ENCODE peak calls at places on chromosomes 2 and 18, in five cellular contexts. R, E, V, F and G are unnamed samples.

GRCh38 chr2:85584354-85584856 is at the start of gene VAMP5:
- DNase-seq in R (no peak), F (peak; percentile 70), V (no peak), E (no peak), G (no peak)

GRCh38 chr2:235570256-235570655 is 76.4 kb downstream of the AGAP1 start:
- DNase-seq in F (no peak), V (no peak), R (no peak), E (no peak), G (no peak)

GRCh38 chr2:199861116-199861774 is 10.3 kb upstream of the FTCDNL1 start:
- DNase-seq in F (no peak), R (peak; percentile 16), V (no peak), E (no peak), G (no peak)

GRCh38 chr2:788227-789032 is 111.2 kb upstream of the TMEM18 start:
- DNase-seq in V (no peak), R (no peak), F (no peak), E (no peak), G (no peak)

GRCh38 chr2:167595021-167595420 is 652.4 kb downstream of the STK39 start:
- DNase-seq in F (no peak), V (no peak), R (no peak), E (no peak), G (no peak)

GRCh38 chr2:201419057-201419635 is 32.1 kb downstream of the TRAK2 start:
- DNase-seq in F (no peak), R (no peak), V (no peak), E (no peak), G (no peak)

GRCh38 chr2:100321181-100321880 is 970 bp downstream of the LONRF2 start:
- DNase-seq in E (peak; percentile 60), R (no peak), F (peak; percentile 67), V (peak; percentile 68), G (no peak)

GRCh38 chr18:9594782-9595181 is 19.6 kb downstream of the PPP4R1 start:
- DNase-seq in E (no peak), V (no peak), F (no peak), R (peak; percentile 44), G (no peak)

GRCh38 chr2:202425036-202425435 is 48.9 kb downstream of the BMPR2 start:
- DNase-seq in V (no peak), R (no peak), F (no peak), E (no peak), G (no peak)

GRCh38 chr2:109373791-109374547 is 239.8 kb downstream of the SEPTIN10 start:
- DNase-seq in R (no peak), E (no peak), V (no peak), F (no peak), G (no peak)

GRCh38 chr2:240231838-240232244 is 91.4 kb upstream of the OTOS start:
- DNase-seq in R (no peak), F (peak; percentile 38), V (no peak), E (peak; percentile 49), G (peak; percentile 15)

GRCh38 chr2:226620176-226620575 is 179.4 kb downstream of the IRS1 start:
- DNase-seq in E (no peak), V (no peak), R (no peak), F (no peak), G (no peak)

GRCh38 chr2:239190921-239191885 is 209.6 kb downstream of the HDAC4 start:
- DNase-seq in V (no peak), F (peak; percentile 48), R (no peak), E (peak; percentile 37), G (peak; percentile 4)

GRCh38 chr2:109171444-109172334 is 42.7 kb downstream of the SH3RF3 start:
- DNase-seq in E (no peak), F (peak; percentile 72), R (no peak), V (peak; percentile 38), G (no peak)

GRCh38 chr2:10159086-10159485 is 36.5 kb downstream of the RRM2 start:
- DNase-seq in E (no peak), V (no peak), F (no peak), R (no peak), G (no peak)

GRCh38 chr2:109166811-109167210 is 37.8 kb downstream of the SH3RF3 start:
- DNase-seq in V (no peak), F (no peak), E (no peak), R (no peak), G (no peak)

GRCh38 chr2:180707867-180708205 is 272.6 kb upstream of the UBE2E3 start:
- DNase-seq in R (no peak), V (no peak), E (no peak), F (no peak), G (no peak)

GRCh38 chr2:16441431-16441830 is 224.2 kb downstream of the CYRIA start:
- DNase-seq in E (no peak), R (no peak), V (no peak), F (no peak), G (no peak)

GRCh38 chr2:57760448-57760847 is 286.2 kb upstream of the VRK2 start:
- DNase-seq in F (no peak), R (peak; percentile 59), V (no peak), E (no peak), G (no peak)

GRCh38 chr2:171200469-171200868 is 39.8 kb upstream of the TLK1 start:
- DNase-seq in V (no peak), R (no peak), F (no peak), E (no peak), G (no peak)

GRCh38 chr2:14423145-14423906 is 209.2 kb upstream of the LRATD1 start:
- DNase-seq in V (no peak), F (no peak), R (peak; percentile 24), E (no peak), G (no peak)

GRCh38 chr2:230713331-230714121 is 884 bp downstream of the CAB39 start:
- DNase-seq in V (peak; percentile 67), R (peak; percentile 51), F (peak; percentile 64), E (no peak), G (no peak)

GRCh38 chr2:224638338-224638823 is 53.2 kb upstream of the CUL3 start:
- DNase-seq in E (no peak), F (no peak), V (no peak), R (peak; percentile 74), G (no peak)

GRCh38 chr18:22168360-22168921 is 948 bp upstream of the GATA6 start:
- DNase-seq in R (no peak), V (peak; percentile 86), E (no peak), F (no peak), G (no peak)

GRCh38 chr18:76394780-76395476 is 100.1 kb downstream of the ZNF516 start:
- DNase-seq in V (no peak), E (no peak), F (no peak), R (no peak), G (no peak)

GRCh38 chr2:104375206-104375605 is 478.7 kb upstream of the POU3F3 start:
- DNase-seq in E (no peak), V (no peak), F (no peak), R (no peak), G (no peak)

GRCh38 chr2:227703961-227704360 is 13.9 kb downstream of the SLC19A3 start:
- DNase-seq in F (no peak), V (no peak), R (no peak), E (no peak), G (no peak)

GRCh38 chr2:44598731-44599529 is 237.2 kb downstream of the CAMKMT start:
- DNase-seq in E (no peak), R (peak; percentile 26), V (no peak), F (no peak), G (no peak)

DNA sequence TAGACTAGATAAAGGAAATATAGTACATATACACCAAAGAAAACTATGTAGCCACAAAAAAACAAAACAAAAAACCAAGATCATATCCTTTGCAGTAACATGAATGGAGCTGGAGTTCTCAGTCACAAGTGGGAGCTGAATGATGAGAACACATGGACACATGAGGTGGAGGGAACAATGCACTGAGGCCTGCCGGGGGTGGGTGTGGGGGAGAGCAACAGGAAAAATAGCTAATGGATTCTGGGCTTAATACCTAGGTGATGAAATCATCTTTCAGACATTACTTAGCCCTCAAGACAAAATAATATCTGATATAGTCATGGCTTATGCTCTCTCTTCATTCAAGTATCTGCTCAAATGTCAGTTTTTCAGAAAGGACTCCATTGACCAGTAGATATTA is 930.6 kb downstream of the LRP1B start:
- DNase-seq in V (no peak), R (no peak), F (no peak), E (no peak), G (no peak)
- TF ChIP-seq CTCF in V (no peak), R (no peak), F (no peak), E (no peak), G (no peak)

GRCh38 chr2:72130671-72131360 is 16.8 kb downstream of the CYP26B1 start:
- DNase-seq in R (no peak), F (no peak), V (no peak), E (peak; percentile 31), G (peak; percentile 17)
- TF ChIP-seq CTCF in R (no peak), F (no peak), V (no peak), E (no peak), G (no peak)

GRCh38 chr2:208182835-208183234 is 7.0 kb downstream of the C2orf80 start:
- DNase-seq in E (no peak), V (no peak), R (no peak), F (no peak), G (no peak)

GRCh38 chr2:208175069-208175842 is 11.9 kb upstream of the CRYGA start:
- DNase-seq in F (peak; percentile 67), E (peak; percentile 71), V (peak; percentile 83), R (peak; percentile 64), G (peak; percentile 51)

GRCh38 chr2:208175843-208176160 is 12.4 kb upstream of the CRYGA start:
- DNase-seq in E (no peak), F (no peak), R (no peak), V (no peak), G (no peak)

GRCh38 chr2:208183526-208183925 is 6.3 kb downstream of the C2orf80 start:
- DNase-seq in E (no peak), R (no peak), V (no peak), F (no peak), G (no peak)

GRCh38 chr2:208179028-208179609 is 10.7 kb downstream of the C2orf80 start:
- DNase-seq in V (peak; percentile 32), R (no peak), F (no peak), E (no peak), G (no peak)
- TF ChIP-seq CTCF in V (no peak), R (no peak), F (no peak), E (no peak), G (no peak)

GRCh38 chr18:30889582-30890301 is 152.8 kb downstream of the DSC3 start:
- DNase-seq in E (no peak), V (peak; percentile 31), F (no peak), R (peak; percentile 1), G (no peak)
- TF ChIP-seq CTCF in E (no peak), V (no peak), F (no peak), R (peak; percentile 19), G (no peak)

DNA sequence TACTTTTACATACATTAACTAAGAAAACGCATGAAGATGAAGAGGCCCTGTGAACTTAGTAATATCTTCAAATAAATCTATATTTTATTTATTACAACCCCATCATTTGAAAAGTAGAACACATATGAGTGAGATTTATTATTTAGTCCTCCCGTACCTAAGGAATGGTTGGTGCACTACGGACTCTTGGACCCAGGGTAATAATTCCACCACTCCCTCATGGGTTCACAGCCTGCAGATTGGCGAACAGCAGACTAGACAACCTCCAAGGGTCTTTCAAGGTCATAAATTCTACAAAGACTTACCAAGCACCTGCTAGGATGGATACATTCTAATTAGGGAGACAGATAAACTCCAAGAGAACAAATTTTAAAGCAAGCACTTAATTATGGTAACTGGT is 51.7 kb downstream of the GALNT14 start:
- DNase-seq in R (no peak), F (no peak), E (no peak), V (no peak), G (no peak)
- TF ChIP-seq CTCF in R (no peak), F (no peak), E (no peak), V (no peak), G (no peak)